ENCODE peak calls at places on chromosomes 11 and 22, in six cellular contexts. One of them, this sample, is unnamed.
A peak's percentile ranks its signal among the peaks of the same experiment; 100 is the strongest.

GRCh38 chr11:66476841-66477251 is 3.4 kb upstream of the DPP3 start:
- ATAC-seq in A549: no peak
- ATAC-seq in HepG2: no peak
- ATAC-seq in GM12878: no peak
- ATAC-seq in K562: no peak
- ATAC-seq in upper lobe of left lung: no peak
- ATAC-seq in this sample: no peak

GRCh38 chr11:35077709-35078695 is 61.0 kb upstream of the CD44 start:
- ATAC-seq in A549: peak; percentile 19
- ATAC-seq in K562: no peak
- ATAC-seq in upper lobe of left lung: no peak
- ATAC-seq in GM12878: peak; percentile 77
- ATAC-seq in HepG2: no peak
- ATAC-seq in this sample: no peak

GRCh38 chr11:87290304-87290922 is 252.7 kb downstream of the TMEM135 start:
- ATAC-seq in GM12878: peak; percentile 68
- ATAC-seq in HepG2: no peak
- ATAC-seq in K562: peak; percentile 80
- ATAC-seq in upper lobe of left lung: peak; percentile 67
- ATAC-seq in A549: peak; percentile 66
- ATAC-seq in this sample: no peak

GRCh38 chr11:120032766-120033390 is 105.0 kb downstream of the TRIM29 start:
- ATAC-seq in K562: no peak
- ATAC-seq in upper lobe of left lung: no peak
- ATAC-seq in GM12878: no peak
- ATAC-seq in A549: no peak
- ATAC-seq in HepG2: no peak
- ATAC-seq in this sample: no peak

GRCh38 chr11:133892126-133892525 is 46.8 kb upstream of the SPATA19 start:
- ATAC-seq in upper lobe of left lung: no peak
- ATAC-seq in A549: no peak
- ATAC-seq in HepG2: no peak
- ATAC-seq in GM12878: no peak
- ATAC-seq in K562: no peak
- ATAC-seq in this sample: no peak

GRCh38 chr11:68090287-68090686 is 30.9 kb downstream of the CHKA start:
- ATAC-seq in HepG2: no peak
- ATAC-seq in K562: no peak
- ATAC-seq in upper lobe of left lung: no peak
- ATAC-seq in A549: no peak
- ATAC-seq in GM12878: no peak
- ATAC-seq in this sample: no peak

GRCh38 chr22:37150701-37151100 is 985 bp upstream of the IL2RB start:
- ATAC-seq in GM12878: no peak
- ATAC-seq in upper lobe of left lung: no peak
- ATAC-seq in HepG2: no peak
- ATAC-seq in A549: no peak
- ATAC-seq in K562: no peak
- ATAC-seq in this sample: no peak

GRCh38 chr11:19060629-19061028 is at the start of gene MRGPRX2:
- ATAC-seq in upper lobe of left lung: no peak
- ATAC-seq in HepG2: no peak
- ATAC-seq in GM12878: no peak
- ATAC-seq in K562: no peak
- ATAC-seq in A549: no peak
- ATAC-seq in this sample: no peak

GRCh38 chr11:117005758-117006157 is 92.5 kb downstream of the SIK3 start:
- ATAC-seq in GM12878: peak; percentile 65
- ATAC-seq in A549: no peak
- ATAC-seq in K562: no peak
- ATAC-seq in upper lobe of left lung: peak; percentile 58
- ATAC-seq in HepG2: no peak
- ATAC-seq in this sample: no peak

GRCh38 chr11:46560300-46561025 is 33.4 kb downstream of the AMBRA1 start:
- ATAC-seq in HepG2: peak; percentile 26
- ATAC-seq in K562: peak; percentile 39
- ATAC-seq in A549: peak; percentile 27
- ATAC-seq in upper lobe of left lung: peak; percentile 68
- ATAC-seq in GM12878: peak; percentile 86
- ATAC-seq in this sample: no peak

GRCh38 chr11:46599340-46600067 is 5.7 kb upstream of the AMBRA1 start:
- ATAC-seq in HepG2: no peak
- ATAC-seq in GM12878: no peak
- ATAC-seq in A549: no peak
- ATAC-seq in K562: no peak
- ATAC-seq in upper lobe of left lung: peak; percentile 73
- ATAC-seq in this sample: no peak

GRCh38 chr11:10612217-10612862 is 43.9 kb upstream of the LYVE1 start:
- ATAC-seq in upper lobe of left lung: no peak
- ATAC-seq in A549: no peak
- ATAC-seq in K562: no peak
- ATAC-seq in HepG2: no peak
- ATAC-seq in GM12878: no peak
- ATAC-seq in this sample: no peak

GRCh38 chr11:63012450-63013238 is 3.0 kb downstream of the SLC22A8 start:
- ATAC-seq in HepG2: peak; percentile 49
- ATAC-seq in A549: no peak
- ATAC-seq in GM12878: no peak
- ATAC-seq in K562: no peak
- ATAC-seq in upper lobe of left lung: no peak
- ATAC-seq in this sample: no peak

GRCh38 chr11:115500547-115501503 is 3.4 kb downstream of the CADM1 start:
- ATAC-seq in K562: no peak
- ATAC-seq in GM12878: no peak
- ATAC-seq in A549: no peak
- ATAC-seq in HepG2: peak; percentile 8
- ATAC-seq in upper lobe of left lung: no peak
- ATAC-seq in this sample: no peak

GRCh38 chr11:85953491-85954143 is 98.4 kb downstream of the CCDC83 start:
- ATAC-seq in HepG2: no peak
- ATAC-seq in K562: peak; percentile 33
- ATAC-seq in A549: no peak
- ATAC-seq in upper lobe of left lung: peak; percentile 28
- ATAC-seq in GM12878: no peak
- ATAC-seq in this sample: no peak

GRCh38 chr11:11977206-11977938 is 31.1 kb downstream of the DKK3 start:
- ATAC-seq in upper lobe of left lung: peak; percentile 73
- ATAC-seq in K562: no peak
- ATAC-seq in GM12878: no peak
- ATAC-seq in A549: peak; percentile 91
- ATAC-seq in HepG2: no peak
- ATAC-seq in this sample: peak; percentile 62

GRCh38 chr22:22074634-22075381 is 92.2 kb upstream of the TOP3B start:
- ATAC-seq in A549: peak; percentile 91
- ATAC-seq in GM12878: no peak
- ATAC-seq in K562: peak; percentile 12
- ATAC-seq in HepG2: peak; percentile 64
- ATAC-seq in upper lobe of left lung: no peak
- ATAC-seq in this sample: no peak

GRCh38 chr11:98561216-98561615 is 459.5 kb upstream of the CNTN5 start:
- ATAC-seq in upper lobe of left lung: no peak
- ATAC-seq in K562: no peak
- ATAC-seq in HepG2: no peak
- ATAC-seq in GM12878: no peak
- ATAC-seq in A549: no peak
- ATAC-seq in this sample: no peak

GRCh38 chr11:23959466-23959865 is 537.4 kb upstream of the LUZP2 start:
- ATAC-seq in GM12878: no peak
- ATAC-seq in A549: no peak
- ATAC-seq in HepG2: no peak
- ATAC-seq in upper lobe of left lung: no peak
- ATAC-seq in K562: no peak
- ATAC-seq in this sample: no peak

GRCh38 chr22:38136607-38137006 is 26.1 kb upstream of the BAIAP2L2 start:
- ATAC-seq in GM12878: no peak
- ATAC-seq in A549: no peak
- ATAC-seq in K562: no peak
- ATAC-seq in HepG2: no peak
- ATAC-seq in upper lobe of left lung: no peak
- ATAC-seq in this sample: no peak

GRCh38 chr22:45055936-45056335 is 46.1 kb upstream of the PHF21B start:
- ATAC-seq in A549: no peak
- ATAC-seq in GM12878: no peak
- ATAC-seq in HepG2: no peak
- ATAC-seq in K562: no peak
- ATAC-seq in upper lobe of left lung: no peak
- ATAC-seq in this sample: no peak

GRCh38 chr11:67354314-67355022 is 1.1 kb upstream of the POLD4 start:
- ATAC-seq in HepG2: peak; percentile 79
- ATAC-seq in A549: peak; percentile 69
- ATAC-seq in GM12878: peak; percentile 6
- ATAC-seq in upper lobe of left lung: peak; percentile 42
- ATAC-seq in K562: peak; percentile 26
- ATAC-seq in this sample: peak; percentile 50

GRCh38 chr22:44159230-44159629 is 21.5 kb upstream of the PARVG start:
- ATAC-seq in GM12878: no peak
- ATAC-seq in upper lobe of left lung: no peak
- ATAC-seq in K562: no peak
- ATAC-seq in A549: no peak
- ATAC-seq in HepG2: no peak
- ATAC-seq in this sample: peak; percentile 61

GRCh38 chr11:19398772-19399542 is 158.2 kb upstream of the E2F8 start:
- ATAC-seq in HepG2: peak; percentile 46
- ATAC-seq in K562: no peak
- ATAC-seq in A549: no peak
- ATAC-seq in upper lobe of left lung: peak; percentile 51
- ATAC-seq in GM12878: no peak
- ATAC-seq in this sample: peak; percentile 81

GRCh38 chr11:62169935-62170334 is 20.1 kb upstream of the SCGB1D1 start:
- ATAC-seq in A549: no peak
- ATAC-seq in upper lobe of left lung: no peak
- ATAC-seq in K562: no peak
- ATAC-seq in GM12878: no peak
- ATAC-seq in HepG2: no peak
- ATAC-seq in this sample: no peak

GRCh38 chr11:472272-472671 is 22.2 kb downstream of the PTDSS2 start:
- ATAC-seq in A549: peak; percentile 56
- ATAC-seq in HepG2: peak; percentile 47
- ATAC-seq in GM12878: no peak
- ATAC-seq in K562: no peak
- ATAC-seq in upper lobe of left lung: no peak
- ATAC-seq in this sample: no peak

GRCh38 chr11:7486731-7487130 is 1.4 kb downstream of the OLFML1 start:
- ATAC-seq in K562: no peak
- ATAC-seq in HepG2: no peak
- ATAC-seq in GM12878: no peak
- ATAC-seq in A549: no peak
- ATAC-seq in upper lobe of left lung: peak; percentile 38
- ATAC-seq in this sample: no peak

GRCh38 chr11:7484645-7485044 is 661 bp upstream of the OLFML1 start:
- ATAC-seq in K562: no peak
- ATAC-seq in upper lobe of left lung: no peak
- ATAC-seq in HepG2: no peak
- ATAC-seq in GM12878: no peak
- ATAC-seq in A549: no peak
- ATAC-seq in this sample: no peak

GRCh38 chr11:7487360-7487759 is 2.1 kb downstream of the OLFML1 start:
- ATAC-seq in GM12878: no peak
- ATAC-seq in K562: no peak
- ATAC-seq in A549: no peak
- ATAC-seq in upper lobe of left lung: no peak
- ATAC-seq in HepG2: no peak
- ATAC-seq in this sample: no peak

GRCh38 chr11:7485854-7486425 is 634 bp downstream of the OLFML1 start:
- ATAC-seq in GM12878: no peak
- ATAC-seq in A549: no peak
- ATAC-seq in HepG2: peak; percentile 69
- ATAC-seq in K562: no peak
- ATAC-seq in upper lobe of left lung: no peak
- ATAC-seq in this sample: peak; percentile 5

GRCh38 chr11:7485136-7485853 is at the start of gene OLFML1:
- ATAC-seq in upper lobe of left lung: peak; percentile 78
- ATAC-seq in K562: no peak
- ATAC-seq in GM12878: no peak
- ATAC-seq in A549: no peak
- ATAC-seq in HepG2: peak; percentile 83
- ATAC-seq in this sample: peak; percentile 34
- H3K4me3 ChIP-seq in upper lobe of left lung: peak within 1 kb of the TSS; percentile 38
- H3K4me3 ChIP-seq in K562: no peak within 1 kb of the TSS
- H3K4me3 ChIP-seq in GM12878: no peak within 1 kb of the TSS
- H3K4me3 ChIP-seq in A549: no peak within 1 kb of the TSS
- H3K4me3 ChIP-seq in HepG2: peak within 1 kb of the TSS; percentile 38
- H3K4me3 ChIP-seq in this sample: peak within 1 kb of the TSS; percentile 48

DNA sequence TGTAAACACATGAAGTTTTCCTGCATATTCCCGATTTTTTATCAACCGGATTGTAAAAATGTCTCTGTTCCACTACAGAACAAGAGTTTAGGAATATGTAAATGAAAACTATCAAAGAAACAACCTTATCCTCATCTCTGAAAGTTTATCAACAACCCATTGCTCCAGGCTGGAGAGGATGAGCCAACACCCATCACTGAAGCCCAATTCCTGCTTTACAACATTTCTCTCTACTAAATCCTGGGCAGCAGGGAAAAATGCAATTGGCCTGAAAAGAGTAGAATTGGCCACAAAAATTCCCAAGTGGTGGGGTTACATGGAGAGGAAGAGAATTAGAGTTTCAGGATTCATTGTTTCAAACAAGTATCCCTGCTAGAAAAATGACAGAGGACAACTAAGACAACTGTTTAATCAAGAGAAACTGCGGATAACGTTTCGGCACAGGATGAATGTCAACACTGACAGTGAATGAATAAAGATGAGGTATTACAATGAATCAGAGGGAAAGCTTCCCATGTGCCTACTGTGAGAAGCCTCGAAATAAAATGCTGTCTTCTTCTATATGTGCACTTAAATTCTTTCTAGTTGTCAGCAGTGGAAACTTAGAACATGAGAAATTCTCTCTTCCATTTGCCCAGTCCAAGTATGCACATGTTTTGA is 317.3 kb upstream of the ANO3 start:
- ATAC-seq in upper lobe of left lung: no peak
- ATAC-seq in A549: no peak
- ATAC-seq in HepG2: no peak
- ATAC-seq in K562: no peak
- ATAC-seq in GM12878: no peak
- ATAC-seq in this sample: no peak
- H3K9me3 ChIP-seq in upper lobe of left lung: no peaks in the 10 kb centered on the region
- H3K9me3 ChIP-seq in A549: no peaks in the 10 kb centered on the region
- H3K9me3 ChIP-seq in HepG2: no peaks in the 10 kb centered on the region
- H3K9me3 ChIP-seq in K562: no peaks in the 10 kb centered on the region
- H3K9me3 ChIP-seq in GM12878: no peaks in the 10 kb centered on the region
- H3K9me3 ChIP-seq in this sample: no peaks in the 10 kb centered on the region

DNA sequence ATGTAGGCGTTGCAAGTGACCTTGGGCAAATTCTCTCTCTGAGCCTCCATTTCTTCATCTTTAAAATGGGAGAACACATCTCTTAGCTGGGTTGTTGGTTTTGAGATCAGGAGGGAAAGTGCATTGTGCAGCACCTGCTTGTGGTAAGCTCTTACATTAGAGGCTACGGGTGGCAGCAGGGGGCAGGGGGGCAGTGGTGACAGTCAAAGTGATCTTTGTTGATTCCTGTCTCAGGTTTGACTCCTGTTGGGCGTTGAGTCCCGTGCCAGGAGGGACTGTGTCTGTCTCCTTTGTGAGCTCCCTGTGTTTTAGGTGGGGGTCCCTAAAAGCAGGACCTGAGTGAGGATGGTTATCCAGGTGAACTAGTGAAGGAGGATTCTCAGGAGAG is 101.7 kb downstream of the TP53I11 start:
- ATAC-seq in GM12878: no peak
- ATAC-seq in A549: no peak
- ATAC-seq in HepG2: no peak
- ATAC-seq in K562: no peak
- ATAC-seq in upper lobe of left lung: no peak
- ATAC-seq in this sample: no peak
- TF ChIP-seq EP300 in GM12878: no peak
- TF ChIP-seq EP300 in A549: no peak
- TF ChIP-seq EP300 in HepG2: no peak
- TF ChIP-seq EP300 in K562: no peak
- TF ChIP-seq EP300 in upper lobe of left lung: no peak
- TF ChIP-seq EP300 in this sample: no peak

GRCh38 chr11:128685383-128686044 is 8.4 kb upstream of the FLI1 start:
- ATAC-seq in K562: no peak
- ATAC-seq in HepG2: no peak
- ATAC-seq in A549: peak; percentile 27
- ATAC-seq in GM12878: peak; percentile 32
- ATAC-seq in upper lobe of left lung: no peak
- ATAC-seq in this sample: no peak
- H3K4me3 ChIP-seq in K562: no peak overlapping the region
- H3K4me3 ChIP-seq in HepG2: no peak overlapping the region
- H3K4me3 ChIP-seq in A549: no peak overlapping the region
- H3K4me3 ChIP-seq in GM12878: peak overlapping the region; percentile 29
- H3K4me3 ChIP-seq in upper lobe of left lung: peak overlapping the region; percentile 40
- H3K4me3 ChIP-seq in this sample: no peak overlapping the region